ENCODE peak calls at places on chromosomes 12 and 14, in six cellular contexts. H is HepG2, U is K562, J is H1, N is SK-N-SH, P is GM12878. Z is an unnamed sample.
A peak's percentile ranks its signal among the peaks of the same experiment; 100 is the strongest.

GRCh38 chr12:112418248-112418595 is 525 bp upstream of the PTPN11 start:
- DNase-seq in U (no peak), J (no peak), H (no peak), P (no peak), N (no peak), Z (no peak)

GRCh38 chr14:51445001-51445390 is 204.9 kb downstream of the TMX1 start:
- DNase-seq in N (no peak), P (no peak), U (no peak), J (no peak), H (no peak), Z (no peak)

GRCh38 chr12:47021298-47021697 is 58.1 kb upstream of the PCED1B start:
- DNase-seq in P (peak; percentile 11), H (peak; percentile 46), J (no peak), U (peak; percentile 30), N (peak; percentile 17), Z (peak; percentile 15)

GRCh38 chr14:106013879-106014376 is 487.5 kb downstream of the TMEM121 start:
- DNase-seq in N (no peak), J (no peak), P (no peak), H (no peak), U (no peak), Z (no peak)

GRCh38 chr12:95412826-95413311 is 61.1 kb upstream of the METAP2 start:
- DNase-seq in N (no peak), J (no peak), H (no peak), P (no peak), U (no peak), Z (no peak)

GRCh38 chr14:24734917-24735500 is 101.0 kb upstream of the GZMB start:
- DNase-seq in P (no peak), H (peak; percentile 86), J (no peak), U (peak; percentile 43), N (peak; percentile 14), Z (peak; percentile 37)

GRCh38 chr14:37583358-37584210 is 11.5 kb downstream of the FOXA1 start:
- DNase-seq in U (no peak), J (no peak), N (no peak), P (no peak), H (peak; percentile 54), Z (no peak)

GRCh38 chr14:20578325-20578724 is 9.5 kb downstream of the RNASE11 start:
- DNase-seq in H (no peak), U (no peak), P (no peak), J (peak; percentile 59), N (no peak), Z (no peak)

GRCh38 chr12:120265483-120266179 is at the start of gene PXN:
- DNase-seq in U (peak; percentile 99), J (peak; percentile 97), H (peak; percentile 73), N (peak; percentile 100), P (peak; percentile 28), Z (peak; percentile 54)

GRCh38 chr14:77498984-77499527 is 440 bp upstream of the ISM2 start:
- DNase-seq in P (no peak), H (peak; percentile 35), U (no peak), J (peak; percentile 66), N (no peak), Z (no peak)

GRCh38 chr12:67649165-67650126 is 901 bp downstream of the DYRK2 start:
- DNase-seq in H (no peak), N (peak; percentile 80), J (peak; percentile 50), U (peak; percentile 64), P (no peak), Z (no peak)

GRCh38 chr12:109447482-109447881 is 29.6 kb downstream of the KCTD10 start:
- DNase-seq in J (no peak), N (no peak), P (no peak), U (no peak), H (no peak), Z (no peak)

GRCh38 chr12:123384994-123385376 is 1.1 kb downstream of the KMT5A start:
- DNase-seq in H (no peak), J (no peak), P (no peak), U (no peak), N (no peak), Z (no peak)

GRCh38 chr12:40145896-40146295 is 40.0 kb upstream of the SLC2A13 start:
- DNase-seq in U (no peak), J (no peak), H (no peak), P (no peak), N (no peak), Z (no peak)

GRCh38 chr12:131825146-131825892 is 2.9 kb upstream of the MMP17 start:
- DNase-seq in P (no peak), J (no peak), H (no peak), U (no peak), N (no peak), Z (no peak)

GRCh38 chr12:98973395-98973794 is 328.3 kb downstream of the APAF1 start:
- DNase-seq in J (no peak), P (no peak), H (no peak), N (no peak), U (no peak), Z (no peak)

GRCh38 chr14:29805415-29806123 is 122.1 kb downstream of the PRKD1 start:
- DNase-seq in N (no peak), U (peak; percentile 4), H (no peak), J (no peak), P (no peak), Z (no peak)

GRCh38 chr12:105928436-105928835 is 210.3 kb downstream of the NUAK1 start:
- DNase-seq in U (no peak), N (no peak), J (no peak), P (no peak), H (no peak), Z (no peak)

GRCh38 chr12:52206309-52207040 is 14.7 kb upstream of the KRT80 start:
- DNase-seq in P (no peak), J (no peak), N (no peak), H (no peak), U (no peak), Z (no peak)

GRCh38 chr12:19203013-19203412 is 73.5 kb downstream of the PLEKHA5 start:
- DNase-seq in P (no peak), U (no peak), J (no peak), H (no peak), N (no peak), Z (no peak)
- H3K27ac ChIP-seq in P (no peak overlapping the region), U (no peak overlapping the region), J (no peak overlapping the region), H (no peak overlapping the region), N (no peak overlapping the region), Z (no peak overlapping the region)

DNA sequence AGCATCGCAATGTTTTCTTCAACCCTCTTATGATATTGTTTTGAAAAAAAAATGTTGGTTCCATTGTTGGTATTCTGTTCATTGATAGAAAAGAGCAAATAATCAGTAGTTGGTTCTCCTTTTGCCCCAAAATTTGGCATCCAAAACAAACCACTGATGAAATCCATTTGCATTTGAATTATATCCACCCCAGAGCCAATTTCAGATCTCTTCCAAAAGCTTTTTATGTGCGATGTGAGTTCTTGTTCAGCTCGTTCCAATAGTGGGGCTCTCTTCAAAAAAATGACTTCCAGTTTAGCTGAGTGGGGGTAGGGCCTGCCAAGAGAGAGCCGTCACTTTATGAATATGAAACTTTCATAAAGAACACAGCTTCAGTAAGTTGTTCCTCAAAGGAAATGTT is 130.7 kb downstream of the DIO2 start:
- DNase-seq in U (no peak), H (no peak), J (no peak), P (no peak), N (no peak), Z (no peak)
- TF ChIP-seq GABPA in U (no peak), H (no peak), J (no peak), P (no peak), N (no peak), Z (no peak)

GRCh38 chr12:122322501-122322900 is 56.2 kb upstream of the VPS33A start:
- DNase-seq in N (no peak), H (no peak), P (no peak), J (no peak), U (no peak), Z (no peak)

GRCh38 chr12:122327014-122327413 is 60.7 kb upstream of the VPS33A start:
- DNase-seq in N (no peak), H (no peak), U (no peak), P (no peak), J (no peak), Z (no peak)

GRCh38 chr12:122323311-122324019 is 57.2 kb upstream of the VPS33A start:
- DNase-seq in U (no peak), H (no peak), P (no peak), N (no peak), J (no peak), Z (no peak)

GRCh38 chr12:122326597-122326996 is 60.3 kb upstream of the VPS33A start:
- DNase-seq in U (no peak), N (no peak), J (no peak), P (no peak), H (no peak), Z (no peak)

DNA sequence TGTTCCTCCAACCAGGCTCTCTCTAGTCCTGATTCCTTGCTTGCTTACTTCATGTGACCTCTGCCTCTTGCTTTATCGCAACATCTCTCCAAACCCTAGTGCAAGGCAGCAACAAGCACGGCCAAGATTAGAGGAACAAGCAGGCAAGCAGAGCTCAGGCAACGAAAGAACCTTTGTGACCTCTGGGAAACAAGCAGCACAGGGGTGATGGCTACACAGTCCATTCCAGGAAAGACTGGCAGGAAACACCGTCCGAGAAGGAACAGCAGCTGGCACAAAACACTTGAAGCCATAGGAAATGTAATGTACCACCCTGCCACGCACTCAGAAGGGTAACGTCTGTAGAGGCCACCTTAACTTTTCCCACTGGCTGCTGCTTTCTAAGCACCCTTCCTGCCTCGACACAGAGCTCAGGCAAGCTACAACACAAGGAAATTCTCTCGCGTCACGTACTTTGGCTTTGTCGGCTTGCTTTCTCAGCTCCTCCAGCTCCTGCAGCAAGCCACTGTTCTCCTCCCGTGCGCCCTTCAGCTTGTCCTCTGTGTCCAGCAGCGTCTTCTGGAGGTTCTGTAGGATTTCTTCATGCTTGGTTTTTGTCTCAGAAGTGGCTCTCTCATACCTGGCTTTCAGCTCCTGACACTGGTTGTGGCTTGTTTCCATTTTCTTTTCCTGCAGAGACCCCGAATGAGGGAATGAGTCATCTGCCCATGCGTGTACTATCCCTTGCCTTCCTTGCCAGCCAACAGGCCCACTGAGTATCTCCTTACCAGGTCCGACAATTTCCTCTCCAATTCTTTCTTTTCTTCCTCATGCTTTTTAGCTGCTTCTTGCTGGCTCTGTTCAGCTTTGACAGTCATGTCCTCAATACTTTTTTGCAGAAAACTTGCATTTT is 61.4 kb upstream of the VPS33A start:
- DNase-seq in N (no peak), P (no peak), J (peak; percentile 10), H (no peak), U (no peak), Z (no peak)
- H3K27ac ChIP-seq in N (no peak overlapping the region), P (no peak overlapping the region), J (no peak overlapping the region), H (no peak overlapping the region), U (no peak overlapping the region), Z (no peak overlapping the region)

DNA sequence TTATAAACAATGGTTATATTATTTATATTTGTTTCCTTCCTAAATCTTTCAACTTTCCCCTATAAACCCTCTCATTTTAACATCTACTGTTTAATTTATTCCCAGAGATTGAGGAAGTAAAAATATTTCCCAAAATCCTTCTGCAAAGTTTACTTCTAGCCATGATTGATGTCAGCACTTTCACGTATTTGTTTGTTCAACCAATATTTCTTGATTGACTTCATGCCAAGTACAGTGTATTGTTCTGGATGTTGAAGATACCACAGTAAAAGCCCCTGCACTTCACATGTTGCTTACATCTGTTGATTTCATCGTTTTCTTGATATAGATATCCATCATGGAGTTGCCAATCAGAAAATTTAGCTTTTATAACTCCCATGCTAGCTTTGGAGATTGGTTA is 81.8 kb downstream of the TTLL5 start:
- DNase-seq in U (no peak), N (no peak), P (no peak), J (no peak), H (no peak), Z (no peak)
- TF ChIP-seq GABPA in U (no peak), N (no peak), P (no peak), J (no peak), H (no peak), Z (no peak)